ENCODE peak calls at places on chromosome 15, in ten cellular contexts. One of them, this sample, is unnamed.

GRCh38 chr15:68201879-68202261 is 3.3 kb downstream of the CALML4 start:
- DNase-seq in non-pigmented ciliary epithelial cell: no peak
- DNase-seq in WTC11: no peak
- DNase-seq in lower lobe of right lung: no peak
- DNase-seq in stimulated activated naive CD4-positive, alpha-beta T cell: no peak
- DNase-seq in SHP77 treated with DMSO at 0.1 percent for 48 hours: no peak
- DNase-seq in cerebellar nuclear complex: no peak
- DNase-seq in cardiac fibroblast: no peak
- DNase-seq in central memory CD8-positive, alpha-beta T cell: no peak
- DNase-seq in NCI-H1694: no peak
- DNase-seq in this sample: no peak

GRCh38 chr15:49096090-49096750 is 50.0 kb upstream of the SECISBP2L start:
- DNase-seq in cardiac fibroblast: no peak
- DNase-seq in WTC11: no peak
- DNase-seq in central memory CD8-positive, alpha-beta T cell: no peak
- DNase-seq in cerebellar nuclear complex: no peak
- DNase-seq in stimulated activated naive CD4-positive, alpha-beta T cell: no peak
- DNase-seq in lower lobe of right lung: no peak
- DNase-seq in SHP77 treated with DMSO at 0.1 percent for 48 hours: no peak
- DNase-seq in non-pigmented ciliary epithelial cell: no peak
- DNase-seq in NCI-H1694: no peak
- DNase-seq in this sample: no peak

GRCh38 chr15:92140802-92141201 is 252.9 kb upstream of the ST8SIA2 start:
- DNase-seq in central memory CD8-positive, alpha-beta T cell: no peak
- DNase-seq in lower lobe of right lung: no peak
- DNase-seq in WTC11: no peak
- DNase-seq in NCI-H1694: no peak
- DNase-seq in cerebellar nuclear complex: no peak
- DNase-seq in non-pigmented ciliary epithelial cell: peak
- DNase-seq in SHP77 treated with DMSO at 0.1 percent for 48 hours: no peak
- DNase-seq in stimulated activated naive CD4-positive, alpha-beta T cell: no peak
- DNase-seq in cardiac fibroblast: no peak
- DNase-seq in this sample: no peak

GRCh38 chr15:40584191-40584590 is 9.9 kb upstream of the KNL1 start:
- DNase-seq in WTC11: no peak
- DNase-seq in non-pigmented ciliary epithelial cell: no peak
- DNase-seq in SHP77 treated with DMSO at 0.1 percent for 48 hours: peak
- DNase-seq in lower lobe of right lung: no peak
- DNase-seq in central memory CD8-positive, alpha-beta T cell: no peak
- DNase-seq in cardiac fibroblast: no peak
- DNase-seq in NCI-H1694: no peak
- DNase-seq in cerebellar nuclear complex: no peak
- DNase-seq in stimulated activated naive CD4-positive, alpha-beta T cell: no peak
- DNase-seq in this sample: no peak

GRCh38 chr15:68186671-68187397 is 18.3 kb downstream of the CALML4 start:
- DNase-seq in NCI-H1694: no peak
- DNase-seq in SHP77 treated with DMSO at 0.1 percent for 48 hours: no peak
- DNase-seq in cerebellar nuclear complex: no peak
- DNase-seq in stimulated activated naive CD4-positive, alpha-beta T cell: no peak
- DNase-seq in central memory CD8-positive, alpha-beta T cell: no peak
- DNase-seq in WTC11: no peak
- DNase-seq in cardiac fibroblast: peak
- DNase-seq in non-pigmented ciliary epithelial cell: peak
- DNase-seq in lower lobe of right lung: no peak
- DNase-seq in this sample: no peak

GRCh38 chr15:21261965-21262850 is 178.1 kb downstream of the POTEB3 start:
- DNase-seq in NCI-H1694: no peak
- DNase-seq in lower lobe of right lung: peak
- DNase-seq in non-pigmented ciliary epithelial cell: no peak
- DNase-seq in SHP77 treated with DMSO at 0.1 percent for 48 hours: no peak
- DNase-seq in WTC11: no peak
- DNase-seq in central memory CD8-positive, alpha-beta T cell: no peak
- DNase-seq in stimulated activated naive CD4-positive, alpha-beta T cell: no peak
- DNase-seq in cardiac fibroblast: no peak
- DNase-seq in cerebellar nuclear complex: no peak
- DNase-seq in this sample: no peak

GRCh38 chr15:70308011-70308761 is 210.5 kb upstream of the TLE3 start:
- DNase-seq in non-pigmented ciliary epithelial cell: no peak
- DNase-seq in cerebellar nuclear complex: no peak
- DNase-seq in cardiac fibroblast: no peak
- DNase-seq in central memory CD8-positive, alpha-beta T cell: no peak
- DNase-seq in SHP77 treated with DMSO at 0.1 percent for 48 hours: no peak
- DNase-seq in stimulated activated naive CD4-positive, alpha-beta T cell: no peak
- DNase-seq in NCI-H1694: no peak
- DNase-seq in lower lobe of right lung: no peak
- DNase-seq in WTC11: no peak
- DNase-seq in this sample: no peak

GRCh38 chr15:34341922-34342736 is 807 bp downstream of the NOP10 start:
- DNase-seq in cerebellar nuclear complex: no peak
- DNase-seq in non-pigmented ciliary epithelial cell: no peak
- DNase-seq in stimulated activated naive CD4-positive, alpha-beta T cell: peak
- DNase-seq in central memory CD8-positive, alpha-beta T cell: no peak
- DNase-seq in SHP77 treated with DMSO at 0.1 percent for 48 hours: no peak
- DNase-seq in cardiac fibroblast: peak
- DNase-seq in lower lobe of right lung: no peak
- DNase-seq in WTC11: no peak
- DNase-seq in NCI-H1694: no peak
- DNase-seq in this sample: no peak

GRCh38 chr15:25381579-25381978 is 57.2 kb downstream of the UBE3A start:
- DNase-seq in cerebellar nuclear complex: no peak
- DNase-seq in lower lobe of right lung: no peak
- DNase-seq in SHP77 treated with DMSO at 0.1 percent for 48 hours: no peak
- DNase-seq in non-pigmented ciliary epithelial cell: no peak
- DNase-seq in cardiac fibroblast: no peak
- DNase-seq in stimulated activated naive CD4-positive, alpha-beta T cell: no peak
- DNase-seq in central memory CD8-positive, alpha-beta T cell: no peak
- DNase-seq in NCI-H1694: no peak
- DNase-seq in WTC11: no peak
- DNase-seq in this sample: no peak

GRCh38 chr15:52427804-52428203 is 100.9 kb downstream of the MYO5A start:
- DNase-seq in WTC11: no peak
- DNase-seq in NCI-H1694: no peak
- DNase-seq in SHP77 treated with DMSO at 0.1 percent for 48 hours: no peak
- DNase-seq in non-pigmented ciliary epithelial cell: peak
- DNase-seq in lower lobe of right lung: no peak
- DNase-seq in cardiac fibroblast: peak
- DNase-seq in central memory CD8-positive, alpha-beta T cell: no peak
- DNase-seq in stimulated activated naive CD4-positive, alpha-beta T cell: no peak
- DNase-seq in cerebellar nuclear complex: no peak
- DNase-seq in this sample: peak

GRCh38 chr15:33194237-33194636 is 277 bp downstream of the FMN1 start:
- DNase-seq in cardiac fibroblast: no peak
- DNase-seq in NCI-H1694: no peak
- DNase-seq in non-pigmented ciliary epithelial cell: no peak
- DNase-seq in lower lobe of right lung: peak
- DNase-seq in stimulated activated naive CD4-positive, alpha-beta T cell: no peak
- DNase-seq in WTC11: peak
- DNase-seq in central memory CD8-positive, alpha-beta T cell: no peak
- DNase-seq in cerebellar nuclear complex: no peak
- DNase-seq in SHP77 treated with DMSO at 0.1 percent for 48 hours: no peak
- DNase-seq in this sample: no peak

GRCh38 chr15:41730543-41730942 is 43.7 kb upstream of the MAPKBP1 start:
- DNase-seq in cardiac fibroblast: no peak
- DNase-seq in cerebellar nuclear complex: no peak
- DNase-seq in lower lobe of right lung: no peak
- DNase-seq in stimulated activated naive CD4-positive, alpha-beta T cell: no peak
- DNase-seq in central memory CD8-positive, alpha-beta T cell: no peak
- DNase-seq in NCI-H1694: no peak
- DNase-seq in SHP77 treated with DMSO at 0.1 percent for 48 hours: no peak
- DNase-seq in non-pigmented ciliary epithelial cell: no peak
- DNase-seq in WTC11: no peak
- DNase-seq in this sample: no peak

GRCh38 chr15:32637704-32638103 is 3.8 kb upstream of the SCG5 start:
- DNase-seq in stimulated activated naive CD4-positive, alpha-beta T cell: no peak
- DNase-seq in cerebellar nuclear complex: no peak
- DNase-seq in SHP77 treated with DMSO at 0.1 percent for 48 hours: no peak
- DNase-seq in WTC11: no peak
- DNase-seq in central memory CD8-positive, alpha-beta T cell: no peak
- DNase-seq in NCI-H1694: no peak
- DNase-seq in non-pigmented ciliary epithelial cell: no peak
- DNase-seq in cardiac fibroblast: no peak
- DNase-seq in lower lobe of right lung: no peak
- DNase-seq in this sample: no peak

GRCh38 chr15:92845109-92845508 is 55.0 kb upstream of the CHD2 start:
- DNase-seq in cardiac fibroblast: peak
- DNase-seq in cerebellar nuclear complex: no peak
- DNase-seq in central memory CD8-positive, alpha-beta T cell: no peak
- DNase-seq in non-pigmented ciliary epithelial cell: no peak
- DNase-seq in NCI-H1694: no peak
- DNase-seq in stimulated activated naive CD4-positive, alpha-beta T cell: peak
- DNase-seq in SHP77 treated with DMSO at 0.1 percent for 48 hours: no peak
- DNase-seq in lower lobe of right lung: no peak
- DNase-seq in WTC11: no peak
- DNase-seq in this sample: no peak

GRCh38 chr15:27095809-27096580 is 125.0 kb downstream of the GABRG3 start:
- DNase-seq in cerebellar nuclear complex: no peak
- DNase-seq in cardiac fibroblast: no peak
- DNase-seq in lower lobe of right lung: no peak
- DNase-seq in WTC11: no peak
- DNase-seq in NCI-H1694: peak
- DNase-seq in non-pigmented ciliary epithelial cell: no peak
- DNase-seq in stimulated activated naive CD4-positive, alpha-beta T cell: no peak
- DNase-seq in SHP77 treated with DMSO at 0.1 percent for 48 hours: no peak
- DNase-seq in central memory CD8-positive, alpha-beta T cell: no peak
- DNase-seq in this sample: no peak

This sample was measured in iPS-NIHi11.